ENCODE peak calls at places on chromosomes 2 and 18, in five cellular contexts. D, N, K, G and S are unnamed samples.

GRCh38 chr2:17387591-17387990 is 130.6 kb downstream of the RAD51AP2 start:
- DNase-seq in G (peak), D (no peak), K (no peak), N (no peak), S (no peak)

GRCh38 chr18:35910327-35910726 is 62.2 kb upstream of the RMP24 start:
- DNase-seq in N (no peak), D (no peak), K (no peak), G (no peak), S (no peak)

GRCh38 chr2:241019441-241020139 is 21.2 kb downstream of the SNED1 start:
- DNase-seq in K (peak), G (no peak), D (no peak), N (no peak), S (no peak)

GRCh38 chr18:31077883-31078282 is 24.3 kb downstream of the DSC2 start:
- DNase-seq in K (no peak), N (no peak), G (no peak), D (no peak), S (no peak)

GRCh38 chr2:105055613-105056012 is 17.7 kb downstream of the MRPS9 start:
- DNase-seq in K (no peak), N (peak), G (no peak), D (no peak), S (peak)

GRCh38 chr2:127107622-127107999 is 657 bp upstream of the BIN1 start:
- DNase-seq in D (peak), G (peak), K (no peak), N (peak), S (peak)

GRCh38 chr2:72289283-72289682 is 141.6 kb upstream of the CYP26B1 start:
- DNase-seq in G (peak), K (no peak), N (peak), D (no peak), S (peak)

GRCh38 chr2:120910956-120911951 is 175.6 kb downstream of the GLI2 start:
- DNase-seq in N (peak), G (no peak), D (peak), K (no peak), S (peak)

GRCh38 chr2:127655209-127656073 is 9.5 kb downstream of the GPR17 start:
- DNase-seq in K (no peak), D (no peak), N (no peak), G (no peak), S (no peak)

GRCh38 chr2:174158003-174158402 is 90.3 kb downstream of the OLA1 start:
- DNase-seq in D (peak), G (peak), K (no peak), N (peak), S (peak)

GRCh38 chr2:207765541-207765940 is 4.2 kb downstream of the FZD5 start:
- DNase-seq in D (peak), G (no peak), K (no peak), N (no peak), S (no peak)

GRCh38 chr2:223760838-223761502 is 76.4 kb downstream of the AP1S3 start:
- DNase-seq in D (peak), G (peak), K (no peak), N (peak), S (peak)

GRCh38 chr18:5456577-5457466 is 87.0 kb downstream of the EPB41L3 start:
- DNase-seq in K (no peak), G (peak), D (no peak), N (peak), S (peak)

GRCh38 chr2:190819835-190820234 is 60.8 kb upstream of the GLS start:
- DNase-seq in N (peak), G (peak), D (no peak), K (no peak), S (peak)

GRCh38 chr2:173990970-173991819 is 26.0 kb upstream of the SP3 start:
- DNase-seq in D (no peak), G (peak), N (peak), K (no peak), S (peak)

GRCh38 chr2:46506131-46506706 is 26.9 kb downstream of the TMEM247 start:
- DNase-seq in K (peak), D (no peak), G (no peak), N (no peak), S (no peak)

GRCh38 chr2:10914272-10914693 is 2.5 kb downstream of the KCNF1 start:
- DNase-seq in N (no peak), D (peak), K (peak), G (no peak), S (no peak)

GRCh38 chr2:26631815-26632214 is 9.4 kb downstream of the CIB4 start:
- DNase-seq in N (no peak), K (no peak), G (no peak), D (no peak), S (no peak)

GRCh38 chr18:35835366-35835765 is 137.1 kb upstream of the RMP24 start:
- DNase-seq in D (no peak), G (no peak), K (no peak), N (no peak), S (no peak)

GRCh38 chr2:37168217-37168981 is 11.6 kb upstream of the EIF2AK2 start:
- DNase-seq in K (no peak), G (peak), D (peak), N (peak), S (peak)

GRCh38 chr2:96773922-96774321 is 13.2 kb downstream of the CNNM4 start:
- DNase-seq in N (no peak), G (no peak), D (no peak), K (no peak), S (no peak)

GRCh38 chr2:148957023-148957422 is 81.5 kb upstream of the LYPD6B start:
- DNase-seq in D (no peak), N (no peak), G (no peak), K (no peak), S (no peak)

GRCh38 chr18:80229766-80230745 is 17.3 kb downstream of the PARD6G start:
- DNase-seq in D (no peak), N (no peak), G (no peak), K (no peak), S (no peak)

GRCh38 chr2:47459021-47459420 is 56.1 kb downstream of the MSH2 start:
- DNase-seq in K (no peak), D (no peak), N (no peak), G (no peak), S (no peak)

GRCh38 chr18:76633504-76634259 is 138.6 kb upstream of the ZNF516 start:
- DNase-seq in N (no peak), G (no peak), K (no peak), D (no peak), S (no peak)

GRCh38 chr18:63197246-63197791 is 122.2 kb downstream of the BCL2 start:
- DNase-seq in K (no peak), G (no peak), N (no peak), D (peak), S (no peak)

GRCh38 chr18:12907258-12907925 is 23.4 kb upstream of the PTPN2 start:
- DNase-seq in K (no peak), D (no peak), G (peak), N (peak), S (peak)

GRCh38 chr2:180614776-180615175 is 365.6 kb upstream of the UBE2E3 start:
- DNase-seq in D (no peak), K (no peak), G (no peak), N (peak), S (no peak)

GRCh38 chr2:12824304-12824761 is 107.6 kb downstream of the TRIB2 start:
- DNase-seq in N (peak), G (peak), K (no peak), D (no peak), S (peak)

GRCh38 chr2:203209538-203209937 is 29.3 kb upstream of the CYP20A1 start:
- DNase-seq in K (no peak), G (no peak), D (no peak), N (peak), S (no peak)

GRCh38 chr18:35345460-35345921 is 1.3 kb upstream of the ZNF24 start:
- DNase-seq in N (no peak), K (no peak), D (no peak), G (no peak), S (peak)

GRCh38 chr2:181774601-181775179 is 94.4 kb upstream of the NEUROD1 start:
- DNase-seq in N (peak), K (no peak), D (peak), G (no peak), S (peak)

GRCh38 chr2:98893871-98894270 is 42.2 kb downstream of the CRACDL start:
- DNase-seq in D (no peak), N (no peak), K (no peak), G (no peak), S (no peak)

GRCh38 chr18:51988277-51988676 is 351.7 kb upstream of the DCC start:
- DNase-seq in D (no peak), K (no peak), G (no peak), N (no peak), S (no peak)

GRCh38 chr2:239201884-239202283 is 198.9 kb downstream of the HDAC4 start:
- DNase-seq in K (no peak), G (no peak), N (no peak), D (no peak), S (no peak)

GRCh38 chr2:40130251-40130994 is 321.5 kb downstream of the SLC8A1 start:
- DNase-seq in N (peak), D (no peak), G (peak), K (no peak), S (peak)

GRCh38 chr2:47237375-47238357 is 82.6 kb upstream of the STPG4 start:
- DNase-seq in K (no peak), G (peak), D (no peak), N (peak), S (peak)

GRCh38 chr2:12325806-12326205 is 390.9 kb upstream of the TRIB2 start:
- DNase-seq in D (no peak), N (no peak), G (peak), K (no peak), S (peak)

GRCh38 chr2:221572821-221573429 is 821 bp upstream of the EPHA4 start:
- DNase-seq in N (peak), G (peak), K (peak), D (peak), S (peak)

GRCh38 chr18:40911041-40911440 is 1044.0 kb upstream of the PIK3C3 start:
- DNase-seq in G (no peak), K (no peak), N (no peak), D (no peak), S (no peak)

DNA sequence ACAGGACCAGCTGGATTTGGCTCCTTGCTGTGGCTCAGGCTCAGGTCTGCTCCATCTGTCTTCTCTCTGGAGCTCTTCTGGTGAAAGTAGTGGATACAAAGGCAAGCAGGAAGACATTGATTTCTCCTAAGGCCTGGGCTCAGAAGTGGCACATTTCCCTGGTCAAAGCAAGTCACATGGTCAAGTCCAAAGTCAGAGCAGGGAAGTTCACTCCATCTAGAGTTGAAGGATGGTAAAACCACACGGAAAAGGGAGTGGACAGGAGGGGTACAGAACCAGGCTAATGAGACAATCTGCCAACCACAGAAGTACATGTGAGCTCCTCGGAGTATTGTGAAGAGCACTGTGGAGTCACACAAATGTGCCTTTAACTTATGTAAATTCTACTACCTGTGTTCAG is 66.1 kb downstream of the MARCO start:
- DNase-seq in D (peak), K (no peak), G (no peak), N (peak), S (no peak)
- TF ChIP-seq CTCF in D (no peak), K (no peak), G (no peak), N (peak), S (no peak)

DNA sequence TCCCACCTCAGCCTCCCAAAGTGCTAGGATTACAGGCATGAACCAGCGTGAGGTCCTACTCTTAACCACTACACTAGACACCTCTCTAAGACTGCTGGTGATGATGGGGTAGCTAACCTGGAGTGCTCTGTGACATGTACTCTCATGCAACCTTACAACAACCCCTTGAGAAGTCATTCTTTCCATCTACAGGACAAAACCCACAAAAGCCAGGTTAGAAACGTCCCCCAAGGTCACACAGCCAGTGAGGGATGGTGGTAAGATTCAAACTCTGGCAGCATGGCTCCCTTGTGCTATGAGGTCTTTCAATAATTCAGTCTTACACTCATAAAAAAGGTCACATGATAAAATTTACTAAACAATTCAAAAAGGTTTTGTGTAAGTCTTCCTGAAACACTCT is 94.8 kb upstream of the SERTAD2 start:
- DNase-seq in N (no peak), G (no peak), D (no peak), K (no peak), S (peak)
- H3K4me3 ChIP-seq in N (peak), G (no peak), D (no peak), K (peak), S (peak)

DNA sequence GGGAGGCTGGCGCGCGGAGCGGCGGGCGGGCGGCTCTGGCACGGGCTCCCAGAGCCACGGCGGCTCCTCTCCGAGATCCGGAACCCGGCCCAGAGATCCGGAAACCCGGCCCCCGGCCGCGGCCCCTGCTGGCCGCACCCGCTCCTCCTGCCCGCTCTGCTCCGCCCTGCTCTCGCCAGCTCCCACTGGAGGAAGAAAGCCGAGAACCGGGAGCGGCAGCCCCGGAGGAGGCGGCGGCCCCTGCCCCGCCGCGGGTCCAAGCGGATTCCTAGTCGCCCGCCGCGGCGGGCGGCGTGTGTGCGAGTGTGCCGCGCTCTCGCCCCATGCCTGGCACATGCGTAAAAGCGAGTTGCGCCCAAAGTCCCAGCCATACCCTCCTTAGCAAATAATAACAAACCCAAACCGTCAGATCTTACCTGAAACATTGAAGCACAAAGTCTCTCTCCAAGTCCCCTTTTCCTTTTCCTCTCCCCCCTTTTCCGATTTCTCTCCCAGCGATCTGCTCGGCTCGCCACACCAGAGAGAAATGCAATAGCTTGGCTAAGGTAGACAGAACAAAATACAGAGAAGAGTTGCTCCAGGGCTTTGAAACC is 108.7 kb upstream of the KCTD1 start:
- DNase-seq in G (peak), N (peak), D (peak), K (peak), S (peak)
- TF ChIP-seq CTCF in G (peak), N (no peak), D (no peak), K (peak), S (peak)

DNA sequence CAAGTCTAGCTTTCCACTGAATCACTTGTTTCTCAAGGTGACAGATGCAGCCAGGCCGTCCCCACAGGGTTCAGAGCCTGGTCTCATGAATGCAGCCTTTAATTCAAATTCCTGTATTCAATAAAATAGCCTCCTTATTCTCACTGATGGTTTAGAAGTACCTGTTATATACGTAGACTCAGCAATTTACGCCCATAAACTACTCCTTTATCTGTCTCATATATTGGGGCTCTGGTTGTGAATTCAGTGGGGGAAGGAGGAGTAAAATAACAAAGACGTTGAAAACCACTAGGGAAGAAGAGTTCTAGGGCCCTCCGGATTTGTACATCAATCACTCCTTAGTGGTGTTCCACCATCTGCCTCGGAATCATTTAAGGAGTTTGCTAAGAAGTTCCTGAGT is 1.7 kb downstream of the OBSL1 start:
- DNase-seq in G (no peak), N (no peak), D (no peak), K (no peak), S (no peak)
- H3K4me3 ChIP-seq in G (no peak), N (no peak), D (no peak), K (peak), S (peak)

GRCh38 chr2:140027320-140027719 is 1247.1 kb upstream of the NXPH2 start:
- DNase-seq in D (peak), N (no peak), G (no peak), K (no peak), S (no peak)
- TF ChIP-seq CTCF in D (no peak), N (no peak), G (no peak), K (no peak), S (no peak)

GRCh38 chr2:131673400-131674173 is 145.9 kb downstream of the CCDC74A start:
- DNase-seq in K (peak), G (peak), N (peak), D (peak), S (peak)
- H3K4me3 ChIP-seq in K (peak), G (peak), N (peak), D (peak), S (peak)

GRCh38 chr2:86193901-86194567 is 1.2 kb downstream of the IMMT start:
- DNase-seq in D (peak), N (no peak), G (no peak), K (no peak), S (no peak)
- TF ChIP-seq CTCF in D (no peak), N (no peak), G (no peak), K (no peak), S (no peak)

DNA sequence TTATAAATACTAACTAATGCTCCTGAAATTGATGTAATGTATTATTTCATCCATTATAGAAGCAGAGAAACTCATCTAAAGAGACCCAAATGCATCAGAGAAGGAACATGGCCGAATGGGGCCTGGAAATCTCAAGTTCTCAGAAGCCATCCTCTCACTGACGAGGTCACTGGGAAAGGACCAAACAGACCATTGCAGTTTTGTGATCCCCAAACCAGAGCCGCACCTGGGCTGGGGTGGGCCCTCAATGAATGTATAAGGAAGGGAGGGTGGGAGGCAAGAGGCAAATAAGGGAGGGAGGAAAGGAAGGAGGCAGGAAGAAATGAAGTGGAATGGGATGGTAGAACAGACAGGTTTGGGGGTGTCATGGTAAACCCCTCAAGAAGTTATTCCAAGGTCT is 245.3 kb upstream of the ID2 start:
- DNase-seq in G (no peak), K (no peak), N (no peak), D (no peak), S (no peak)
- H3K4me3 ChIP-seq in G (no peak), K (no peak), N (no peak), D (no peak), S (no peak)

GRCh38 chr2:204277226-204277625 is 268.0 kb upstream of the PARD3B start:
- DNase-seq in G (no peak), D (no peak), N (peak), K (no peak), S (no peak)

GRCh38 chr2:204282525-204282924 is 262.8 kb upstream of the PARD3B start:
- DNase-seq in N (no peak), K (no peak), G (peak), D (peak), S (no peak)

GRCh38 chr2:204280239-204280638 is 265.0 kb upstream of the PARD3B start:
- DNase-seq in K (no peak), D (no peak), N (peak), G (no peak), S (no peak)

GRCh38 chr2:204282081-204282480 is 263.2 kb upstream of the PARD3B start:
- DNase-seq in K (no peak), D (no peak), G (no peak), N (no peak), S (no peak)
- TF ChIP-seq CTCF in K (no peak), D (no peak), G (no peak), N (no peak), S (no peak)

GRCh38 chr2:23380562-23381065 is 4.4 kb upstream of the KLHL29 start:
- DNase-seq in G (no peak), K (no peak), D (no peak), N (no peak), S (no peak)
- H3K4me3 ChIP-seq in G (no peak), K (no peak), D (no peak), N (no peak), S (no peak)